ENCODE peak calls at places on chromosomes 7 and 10, in five cellular contexts. V, L, G, P and A are unnamed samples. For H3K36me3 and H3K27me3, the result is how much of the 10 kb centered on the place peaks cover.

GRCh38 chr7:6273380-6273837 is 985 bp upstream of the CYTH3 start:
- DNase-seq in V (no peak), L (no peak), G (no peak), P (no peak), A (peak)

GRCh38 chr7:155602156-155602555 is 42.3 kb upstream of the RBM33 start:
- DNase-seq in V (no peak), L (no peak), G (no peak), P (no peak), A (no peak)

GRCh38 chr7:132270517-132270916 is 305.8 kb downstream of the PLXNA4 start:
- DNase-seq in V (no peak), L (no peak), G (no peak), P (peak), A (no peak)

GRCh38 chr10:90167174-90168064 is 466.0 kb downstream of the KIF20B start:
- DNase-seq in V (no peak), L (no peak), G (no peak), P (peak), A (no peak)

GRCh38 chr7:17147409-17147808 is 151.0 kb upstream of the AHR start:
- DNase-seq in V (no peak), L (no peak), G (no peak), P (no peak), A (no peak)

GRCh38 chr10:42954776-42955492 is 121.9 kb upstream of the RET start:
- DNase-seq in V (no peak), L (no peak), G (no peak), P (no peak), A (no peak)

GRCh38 chr10:84095821-84096497 is 43.4 kb upstream of the GHITM start:
- DNase-seq in V (no peak), L (no peak), G (no peak), P (no peak), A (no peak)

GRCh38 chr7:11213246-11213645 is 239.6 kb downstream of the PHF14 start:
- DNase-seq in V (no peak), L (no peak), G (no peak), P (no peak), A (no peak)

GRCh38 chr10:7410800-7411670 is at the start of gene SFMBT2:
- DNase-seq in V (peak), L (peak), G (peak), P (peak), A (peak)

GRCh38 chr7:29194206-29194593 is 375 bp upstream of the CHN2 start:
- DNase-seq in V (peak), L (peak), G (peak), P (no peak), A (peak)

GRCh38 chr10:110610308-110610774 is 33.8 kb upstream of the RBM20 start:
- DNase-seq in V (peak), L (no peak), G (peak), P (peak), A (peak)

GRCh38 chr7:78601728-78602127 is 803.2 kb downstream of the PHTF2 start:
- DNase-seq in V (no peak), L (no peak), G (no peak), P (no peak), A (no peak)

GRCh38 chr7:23544913-23545354 is 13.2 kb upstream of the TRA2A start:
- DNase-seq in V (peak), L (no peak), G (no peak), P (peak), A (no peak)

GRCh38 chr7:151330181-151330580 is 11.4 kb upstream of the NUB1 start:
- DNase-seq in V (no peak), L (no peak), G (no peak), P (no peak), A (no peak)

GRCh38 chr10:132713421-132714095 is 72.4 kb downstream of the NKX6-2 start:
- DNase-seq in V (no peak), L (peak), G (peak), P (no peak), A (peak)

GRCh38 chr7:124718032-124718766 is 47.4 kb downstream of the GPR37 start:
- DNase-seq in V (no peak), L (no peak), G (no peak), P (peak), A (no peak)

GRCh38 chr10:120586471-120586872 is 129.4 kb downstream of the PLPP4 start:
- DNase-seq in V (no peak), L (no peak), G (no peak), P (no peak), A (no peak)

GRCh38 chr10:27440478-27440877 is 63.6 kb upstream of the RAB18 start:
- DNase-seq in V (no peak), L (no peak), G (no peak), P (no peak), A (no peak)

GRCh38 chr10:86644412-86645110 is 9.8 kb upstream of the OPN4 start:
- DNase-seq in V (peak), L (no peak), G (no peak), P (peak), A (peak)

GRCh38 chr10:62166331-62167154 is 102.1 kb downstream of the RTKN2 start:
- DNase-seq in V (no peak), L (no peak), G (no peak), P (peak), A (no peak)

GRCh38 chr10:95485445-95485844 is 75.7 kb downstream of the SORBS1 start:
- DNase-seq in V (no peak), L (no peak), G (no peak), P (no peak), A (no peak)

GRCh38 chr10:120420421-120420820 is 36.6 kb upstream of the PLPP4 start:
- DNase-seq in V (no peak), L (no peak), G (no peak), P (no peak), A (no peak)

GRCh38 chr7:106756071-106756470 is 95.1 kb upstream of the CCDC71L start:
- DNase-seq in V (no peak), L (no peak), G (no peak), P (no peak), A (no peak)

GRCh38 chr7:106752345-106752744 is 91.4 kb upstream of the CCDC71L start:
- DNase-seq in V (no peak), L (no peak), G (no peak), P (no peak), A (no peak)

GRCh38 chr7:106755641-106756040 is 94.7 kb upstream of the CCDC71L start:
- DNase-seq in V (no peak), L (no peak), G (no peak), P (no peak), A (no peak)

GRCh38 chr7:106756884-106757283 is 95.9 kb upstream of the CCDC71L start:
- DNase-seq in V (no peak), L (no peak), G (no peak), P (no peak), A (no peak)

DNA sequence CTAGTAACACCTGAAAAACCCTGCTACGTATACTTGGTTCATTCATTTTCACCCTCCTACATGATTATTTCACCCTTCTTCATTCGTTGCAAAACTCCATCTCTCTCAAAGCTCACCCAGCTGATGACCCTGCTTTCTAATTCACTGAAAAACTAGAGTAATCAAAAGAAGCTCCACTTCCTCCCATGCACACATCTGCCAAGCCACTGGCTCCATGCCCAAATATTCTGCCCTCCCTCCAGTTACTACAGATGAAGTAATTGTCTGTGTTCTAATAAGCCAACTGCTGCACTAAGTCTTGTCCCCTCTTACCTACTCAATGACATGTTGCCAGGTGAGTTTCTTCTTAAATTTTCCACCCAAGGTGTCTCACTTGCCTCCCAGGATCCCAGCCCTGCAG is 96.9 kb upstream of the CCDC71L start:
- DNase-seq in V (no peak), L (no peak), G (no peak), P (peak), A (no peak)
- H3K36me3 ChIP-seq in V (under half), L (under half), G (under half), P (under half), A (under half)

DNA sequence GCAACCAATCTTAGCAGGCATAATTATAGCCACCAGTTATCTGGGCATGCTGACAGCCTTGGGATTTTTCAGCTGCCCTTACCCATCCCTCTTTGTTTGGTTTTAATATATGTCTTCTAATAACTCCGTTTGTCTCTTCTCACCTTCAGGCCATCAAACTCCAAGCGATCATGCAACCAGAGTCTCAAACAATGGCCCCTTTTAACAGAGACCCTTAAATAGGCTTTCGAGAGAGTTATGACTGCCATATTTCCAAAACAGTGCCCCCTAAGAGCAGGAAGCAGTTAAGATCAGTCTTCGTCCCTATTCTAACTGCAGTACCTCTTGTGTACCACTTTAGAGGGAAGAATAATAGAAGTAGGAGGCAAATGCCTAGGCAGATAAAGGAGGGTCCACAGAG is 157.5 kb downstream of the DGKB start:
- DNase-seq in V (no peak), L (no peak), G (no peak), P (no peak), A (no peak)
- H3K27me3 ChIP-seq in V (under half), L (under half), G (under half), P (under half), A (under half)

DNA sequence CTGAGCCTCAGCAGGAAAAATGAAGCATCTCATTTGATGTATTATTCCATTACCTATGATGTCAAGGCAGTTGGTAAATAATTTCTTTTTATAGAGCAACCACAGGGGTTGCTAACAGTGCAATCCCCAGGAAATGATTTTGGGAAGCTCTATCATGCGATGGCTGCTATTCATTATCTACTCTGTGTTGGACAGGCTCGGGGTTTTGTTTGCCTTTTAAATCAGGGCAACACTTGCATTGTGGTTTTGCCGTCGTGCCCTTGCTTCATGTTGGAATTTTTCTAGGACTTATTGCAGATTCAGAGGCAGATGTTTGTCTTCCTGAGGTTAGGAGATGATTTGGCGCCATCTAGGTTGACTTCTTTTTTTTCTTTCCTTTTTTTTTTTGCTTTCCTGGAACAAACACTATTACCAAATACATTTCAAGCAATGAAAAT is 128.4 kb downstream of the BICC1 start:
- DNase-seq in V (no peak), L (no peak), G (no peak), P (peak), A (peak)
- H3K4me3 ChIP-seq in V (no peak), L (no peak), G (no peak), P (no peak), A (no peak)

GRCh38 chr7:105050493-105050892 is 36.5 kb downstream of the KMT2E start:
- DNase-seq in V (no peak), L (no peak), G (no peak), P (no peak), A (no peak)
- H3K36me3 ChIP-seq in V (half or more), L (half or more), G (under half), P (under half), A (under half)

DNA sequence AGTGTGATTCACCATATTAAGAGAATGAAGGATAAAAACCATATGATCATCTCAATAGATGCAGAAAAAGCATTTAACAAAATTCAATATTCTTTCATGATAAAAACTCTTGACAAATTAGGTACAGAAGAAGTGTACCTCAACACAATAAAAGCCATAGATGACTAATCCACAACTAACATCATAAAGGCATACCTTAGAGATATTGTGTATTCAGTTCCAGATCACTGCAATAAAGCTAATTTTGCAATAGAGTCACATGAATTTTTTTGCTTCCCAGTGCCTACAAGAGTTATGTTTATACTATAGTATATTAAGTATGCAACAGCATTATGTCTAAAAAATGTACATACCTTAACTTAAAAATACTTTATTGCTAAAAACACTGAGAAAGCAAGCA is 18.9 kb upstream of the RNF32 start:
- DNase-seq in V (no peak), L (no peak), G (no peak), P (no peak), A (no peak)
- H3K27me3 ChIP-seq in V (under half), L (under half), G (under half), P (under half), A (under half)

GRCh38 chr10:32981760-32982159 is 23.7 kb upstream of the ITGB1 start:
- DNase-seq in V (no peak), L (no peak), G (peak), P (peak), A (no peak)
- H3K4me3 ChIP-seq in V (no peak), L (no peak), G (no peak), P (no peak), A (no peak)

GRCh38 chr7:139086454-139086853 is 23.1 kb downstream of the ZC3HAV1 start:
- DNase-seq in V (no peak), L (no peak), G (no peak), P (no peak), A (no peak)
- H3K36me3 ChIP-seq in V (half or more), L (half or more), G (half or more), P (under half), A (under half)

GRCh38 chr7:121985476-121985875 is 112.5 kb downstream of the PTPRZ1 start:
- DNase-seq in V (peak), L (no peak), G (no peak), P (no peak), A (no peak)
- H3K27me3 ChIP-seq in V (under half), L (under half), G (under half), P (under half), A (under half)

DNA sequence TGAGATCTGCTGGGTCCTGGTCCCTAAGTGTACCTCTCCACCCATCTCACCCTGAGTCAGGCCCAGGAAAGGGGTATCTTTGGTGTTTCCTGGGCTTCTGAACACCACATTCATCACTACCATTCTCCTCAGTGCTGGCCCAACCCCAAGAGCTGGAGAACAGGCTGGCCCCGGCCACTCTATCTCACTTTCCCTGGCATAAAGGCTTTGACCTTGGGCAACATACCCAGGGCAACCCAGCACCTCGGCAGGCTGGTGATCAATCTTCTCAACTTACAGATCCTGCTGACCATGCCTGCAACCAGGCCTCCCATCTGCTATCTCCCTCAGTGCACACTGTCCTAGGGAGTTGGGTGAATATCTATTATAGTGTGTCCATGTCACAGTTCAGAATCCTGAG is 2.1 kb downstream of the VSIR start:
- DNase-seq in V (no peak), L (no peak), G (peak), P (no peak), A (no peak)
- H3K4me3 ChIP-seq in V (no peak), L (peak), G (peak), P (no peak), A (no peak)

GRCh38 chr10:124681626-124682552 is 62.3 kb downstream of the FAM53B start:
- DNase-seq in V (no peak), L (peak), G (no peak), P (no peak), A (no peak)

GRCh38 chr10:124678566-124679240 is 65.5 kb downstream of the FAM53B start:
- DNase-seq in V (no peak), L (peak), G (peak), P (no peak), A (no peak)

GRCh38 chr10:124680675-124681074 is 63.5 kb downstream of the FAM53B start:
- DNase-seq in V (no peak), L (peak), G (no peak), P (peak), A (no peak)

GRCh38 chr10:124679401-124679800 is 64.8 kb downstream of the FAM53B start:
- DNase-seq in V (no peak), L (peak), G (no peak), P (no peak), A (no peak)

GRCh38 chr10:124681091-124681490 is 63.1 kb downstream of the FAM53B start:
- DNase-seq in V (no peak), L (peak), G (no peak), P (no peak), A (no peak)
- H3K36me3 ChIP-seq in V (under half), L (under half), G (under half), P (under half), A (under half)